ENCODE peak calls at places on chromosomes 7 and 10, in four cellular contexts. K is activated naive CD8-positive, alpha-beta T cell treated with anti-CD3 and anti-CD28 coated beads, Interleukin-2, amount 10 ng/mL, durations not matched to agents 7 days and 5 days; L is upper lobe of right lung; G is effector memory CD8-positive, alpha-beta T cell. A is an unnamed sample.

GRCh38 chr7:106339513-106340246 is 54.9 kb upstream of the NAMPT start:
- ATAC-seq in G (no peak), L (no peak), K (no peak), A (peak; percentile 79)

GRCh38 chr7:82410461-82410860 is 33.1 kb downstream of the CACNA2D1 start:
- ATAC-seq in G (no peak), K (no peak), L (no peak), A (no peak)

GRCh38 chr10:60089095-60089494 is 182.7 kb upstream of the CCDC6 start:
- ATAC-seq in G (no peak), L (no peak), K (no peak), A (no peak)

GRCh38 chr7:107951896-107952295 is 51.1 kb downstream of the LAMB1 start:
- ATAC-seq in G (no peak), K (no peak), L (peak; percentile 39), A (no peak)

GRCh38 chr7:16318989-16319915 is 102.1 kb downstream of the CRPPA start:
- ATAC-seq in K (no peak), L (no peak), G (no peak), A (no peak)

GRCh38 chr7:43337191-43337590 is 224.7 kb downstream of the HECW1 start:
- ATAC-seq in G (no peak), L (no peak), K (no peak), A (no peak)

GRCh38 chr10:70559861-70560260 is 42.7 kb downstream of the PRF1 start:
- ATAC-seq in K (no peak), G (no peak), L (no peak), A (no peak)

GRCh38 chr10:21473541-21473940 is 51.9 kb downstream of the SKIDA1 start:
- ATAC-seq in G (no peak), K (no peak), L (no peak), A (no peak)

GRCh38 chr10:100168313-100168643 is 17.6 kb downstream of the ERLIN1 start:
- ATAC-seq in L (no peak), G (no peak), K (no peak), A (peak; percentile 60)

GRCh38 chr10:77629775-77630565 is 7.6 kb downstream of the KCNMA1 start:
- ATAC-seq in K (no peak), L (peak; percentile 53), G (no peak), A (no peak)

GRCh38 chr7:129665013-129665401 is 53.5 kb downstream of the NRF1 start:
- ATAC-seq in G (no peak), L (peak; percentile 84), K (no peak), A (no peak)

GRCh38 chr10:68090586-68090985 is 15.5 kb upstream of the HERC4 start:
- ATAC-seq in L (no peak), K (no peak), G (no peak), A (no peak)

GRCh38 chr7:45088146-45088701 is 545 bp downstream of the NACAD start:
- ATAC-seq in K (no peak), L (no peak), G (no peak), A (no peak)

GRCh38 chr7:8044761-8045430 is 76.3 kb downstream of the GLCCI1 start:
- ATAC-seq in K (peak; percentile 30), L (peak; percentile 22), G (no peak), A (peak; percentile 65)

GRCh38 chr7:91683823-91684222 is 196.7 kb downstream of the MTERF1 start:
- ATAC-seq in G (no peak), L (no peak), K (no peak), A (no peak)

GRCh38 chr10:123462760-123463159 is 203.4 kb upstream of the GPR26 start:
- ATAC-seq in K (no peak), G (no peak), L (no peak), A (peak; percentile 73)

GRCh38 chr7:31918706-31919393 is 151.4 kb downstream of the PDE1C start:
- ATAC-seq in K (no peak), L (no peak), G (no peak), A (no peak)

GRCh38 chr7:94284120-94284519 is 110.6 kb upstream of the COL1A2 start:
- ATAC-seq in K (no peak), G (no peak), L (no peak), A (no peak)

GRCh38 chr7:51249991-51250390 is 66.6 kb downstream of the COBL start:
- ATAC-seq in K (no peak), G (no peak), L (no peak), A (no peak)

GRCh38 chr7:56040691-56041090 is 10.6 kb downstream of the PSPH start:
- ATAC-seq in G (no peak), L (no peak), K (no peak), A (no peak)

GRCh38 chr10:129677377-129677927 is 210.4 kb downstream of the MGMT start:
- ATAC-seq in K (no peak), L (no peak), G (no peak), A (no peak)

GRCh38 chr7:51316666-51317581 is at the start of gene COBL:
- ATAC-seq in K (no peak), G (no peak), L (peak; percentile 69), A (no peak)

GRCh38 chr10:117497736-117498135 is 44.8 kb upstream of the EMX2 start:
- ATAC-seq in K (no peak), L (no peak), G (no peak), A (no peak)

GRCh38 chr10:74114041-74114448 is 36.6 kb downstream of the AP3M1 start:
- ATAC-seq in K (no peak), L (no peak), G (no peak), A (no peak)

GRCh38 chr10:127687548-127687947 is 49.4 kb upstream of the FOXI2 start:
- ATAC-seq in G (no peak), K (no peak), L (peak; percentile 89), A (no peak)

GRCh38 chr10:91126471-91126870 is 94.0 kb upstream of the PCGF5 start:
- ATAC-seq in G (no peak), K (no peak), L (no peak), A (no peak)

GRCh38 chr10:49518982-49519578 is 19.8 kb downstream of the ERCC6 start:
- ATAC-seq in G (peak; percentile 70), K (peak; percentile 42), L (peak; percentile 88), A (peak; percentile 50)

GRCh38 chr10:32366111-32366510 is 19.2 kb upstream of the EPC1 start:
- ATAC-seq in K (no peak), L (no peak), G (no peak), A (no peak)

GRCh38 chr10:70227548-70228320 is 5.5 kb downstream of the PPA1 start:
- ATAC-seq in K (no peak), L (peak; percentile 52), G (no peak), A (no peak)

GRCh38 chr7:48110868-48111267 is 21.8 kb downstream of the UPP1 start:
- ATAC-seq in L (no peak), K (no peak), G (no peak), A (no peak)

GRCh38 chr7:20219446-20220292 is 2.5 kb upstream of the MACC1 start:
- ATAC-seq in L (peak; percentile 75), G (peak; percentile 63), K (peak; percentile 41), A (peak; percentile 56)

GRCh38 chr7:80434043-80434442 is 77.8 kb downstream of the GNAT3 start:
- ATAC-seq in L (no peak), G (no peak), K (no peak), A (no peak)

GRCh38 chr7:121139427-121139826 is 150.9 kb downstream of the CPED1 start:
- ATAC-seq in K (no peak), L (no peak), G (no peak), A (no peak)

GRCh38 chr7:156545989-156546388 is 94.6 kb upstream of the RNF32 start:
- ATAC-seq in G (no peak), L (no peak), K (no peak), A (no peak)